ENCODE peak calls at places on chromosome 21, in seven cellular contexts. One of them, this sample, is unnamed.

GRCh38 chr21:35280221-35280620 is 231.1 kb upstream of the RUNX1 start:
- DNase-seq in GM20000: no peak
- DNase-seq in activated CD4-positive, alpha-beta T cell treated with anti-CD3 and anti-CD28 coated beads for 48 hours: no peak
- DNase-seq in AG09309: no peak
- DNase-seq in cardiac muscle cell: no peak
- DNase-seq in NCI-H82: no peak
- DNase-seq in effector memory CD8-positive, alpha-beta T cell: no peak
- DNase-seq in this sample: no peak

GRCh38 chr21:42176864-42177263 is 42.1 kb upstream of the ABCG1 start:
- DNase-seq in GM20000: no peak
- DNase-seq in activated CD4-positive, alpha-beta T cell treated with anti-CD3 and anti-CD28 coated beads for 48 hours: no peak
- DNase-seq in cardiac muscle cell: no peak
- DNase-seq in AG09309: no peak
- DNase-seq in NCI-H82: no peak
- DNase-seq in effector memory CD8-positive, alpha-beta T cell: no peak
- DNase-seq in this sample: no peak

GRCh38 chr21:30072496-30072895 is 94.1 kb downstream of the CLDN17 start:
- DNase-seq in effector memory CD8-positive, alpha-beta T cell: no peak
- DNase-seq in GM20000: no peak
- DNase-seq in activated CD4-positive, alpha-beta T cell treated with anti-CD3 and anti-CD28 coated beads for 48 hours: peak
- DNase-seq in cardiac muscle cell: peak
- DNase-seq in AG09309: no peak
- DNase-seq in NCI-H82: peak
- DNase-seq in this sample: peak

GRCh38 chr21:41080485-41080884 is 87.5 kb upstream of the BACE2 start:
- DNase-seq in effector memory CD8-positive, alpha-beta T cell: no peak
- DNase-seq in NCI-H82: no peak
- DNase-seq in activated CD4-positive, alpha-beta T cell treated with anti-CD3 and anti-CD28 coated beads for 48 hours: no peak
- DNase-seq in cardiac muscle cell: no peak
- DNase-seq in GM20000: no peak
- DNase-seq in AG09309: no peak
- DNase-seq in this sample: no peak

GRCh38 chr21:19049567-19049966 is 646.0 kb upstream of the TMPRSS15 start:
- DNase-seq in effector memory CD8-positive, alpha-beta T cell: no peak
- DNase-seq in NCI-H82: peak
- DNase-seq in cardiac muscle cell: no peak
- DNase-seq in activated CD4-positive, alpha-beta T cell treated with anti-CD3 and anti-CD28 coated beads for 48 hours: no peak
- DNase-seq in GM20000: no peak
- DNase-seq in AG09309: no peak
- DNase-seq in this sample: no peak

GRCh38 chr21:46124926-46125845 is 27.3 kb downstream of the COL6A2 start:
- DNase-seq in GM20000: no peak
- DNase-seq in NCI-H82: no peak
- DNase-seq in activated CD4-positive, alpha-beta T cell treated with anti-CD3 and anti-CD28 coated beads for 48 hours: peak
- DNase-seq in cardiac muscle cell: no peak
- DNase-seq in AG09309: no peak
- DNase-seq in effector memory CD8-positive, alpha-beta T cell: no peak
- DNase-seq in this sample: no peak

GRCh38 chr21:33968082-33968997 is 52.7 kb upstream of the ATP5PO start:
- DNase-seq in cardiac muscle cell: peak
- DNase-seq in activated CD4-positive, alpha-beta T cell treated with anti-CD3 and anti-CD28 coated beads for 48 hours: no peak
- DNase-seq in effector memory CD8-positive, alpha-beta T cell: no peak
- DNase-seq in GM20000: peak
- DNase-seq in AG09309: no peak
- DNase-seq in NCI-H82: peak
- DNase-seq in this sample: no peak

GRCh38 chr21:41956926-41957729 is 3.3 kb upstream of the C2CD2 start:
- DNase-seq in AG09309: peak
- DNase-seq in GM20000: no peak
- DNase-seq in NCI-H82: peak
- DNase-seq in activated CD4-positive, alpha-beta T cell treated with anti-CD3 and anti-CD28 coated beads for 48 hours: no peak
- DNase-seq in cardiac muscle cell: peak
- DNase-seq in effector memory CD8-positive, alpha-beta T cell: no peak
- DNase-seq in this sample: peak

GRCh38 chr21:28781602-28782274 is 210.9 kb downstream of the LTN1 start:
- DNase-seq in GM20000: peak
- DNase-seq in AG09309: no peak
- DNase-seq in cardiac muscle cell: peak
- DNase-seq in NCI-H82: peak
- DNase-seq in activated CD4-positive, alpha-beta T cell treated with anti-CD3 and anti-CD28 coated beads for 48 hours: no peak
- DNase-seq in effector memory CD8-positive, alpha-beta T cell: no peak
- DNase-seq in this sample: peak

GRCh38 chr21:16370176-16370575 is 640.4 kb downstream of the USP25 start:
- DNase-seq in cardiac muscle cell: no peak
- DNase-seq in GM20000: no peak
- DNase-seq in activated CD4-positive, alpha-beta T cell treated with anti-CD3 and anti-CD28 coated beads for 48 hours: no peak
- DNase-seq in NCI-H82: peak
- DNase-seq in AG09309: no peak
- DNase-seq in effector memory CD8-positive, alpha-beta T cell: no peak
- DNase-seq in this sample: no peak

GRCh38 chr21:23162213-23162946 is 2164.2 kb downstream of the NCAM2 start:
- DNase-seq in effector memory CD8-positive, alpha-beta T cell: no peak
- DNase-seq in NCI-H82: no peak
- DNase-seq in AG09309: no peak
- DNase-seq in activated CD4-positive, alpha-beta T cell treated with anti-CD3 and anti-CD28 coated beads for 48 hours: no peak
- DNase-seq in GM20000: no peak
- DNase-seq in cardiac muscle cell: no peak
- DNase-seq in this sample: peak

GRCh38 chr21:31426235-31426797 is 82.3 kb upstream of the TIAM1 start:
- DNase-seq in AG09309: no peak
- DNase-seq in NCI-H82: no peak
- DNase-seq in cardiac muscle cell: no peak
- DNase-seq in GM20000: no peak
- DNase-seq in activated CD4-positive, alpha-beta T cell treated with anti-CD3 and anti-CD28 coated beads for 48 hours: no peak
- DNase-seq in effector memory CD8-positive, alpha-beta T cell: no peak
- DNase-seq in this sample: no peak

GRCh38 chr21:28773036-28773435 is 219.6 kb downstream of the LTN1 start:
- DNase-seq in GM20000: no peak
- DNase-seq in cardiac muscle cell: no peak
- DNase-seq in AG09309: no peak
- DNase-seq in effector memory CD8-positive, alpha-beta T cell: no peak
- DNase-seq in NCI-H82: no peak
- DNase-seq in activated CD4-positive, alpha-beta T cell treated with anti-CD3 and anti-CD28 coated beads for 48 hours: no peak
- DNase-seq in this sample: no peak

GRCh38 chr21:36330904-36331303 is 10.9 kb downstream of the MORC3 start:
- DNase-seq in cardiac muscle cell: peak
- DNase-seq in AG09309: no peak
- DNase-seq in activated CD4-positive, alpha-beta T cell treated with anti-CD3 and anti-CD28 coated beads for 48 hours: peak
- DNase-seq in GM20000: peak
- DNase-seq in effector memory CD8-positive, alpha-beta T cell: peak
- DNase-seq in NCI-H82: peak
- DNase-seq in this sample: peak

GRCh38 chr21:44466351-44466954 is 11.1 kb downstream of the LRRC3 start:
- DNase-seq in cardiac muscle cell: no peak
- DNase-seq in activated CD4-positive, alpha-beta T cell treated with anti-CD3 and anti-CD28 coated beads for 48 hours: no peak
- DNase-seq in AG09309: no peak
- DNase-seq in effector memory CD8-positive, alpha-beta T cell: no peak
- DNase-seq in NCI-H82: no peak
- DNase-seq in GM20000: no peak
- DNase-seq in this sample: no peak